ENCODE peak calls at places on chromosomes 6 and 20, in seven cellular contexts. D is fibroblast of lung, R is bronchial epithelial cell, G is osteocyte, U is AG10803, P is HFFc6, S is B cell. Q is an unnamed sample.

GRCh38 chr20:62339647-62340062 is 27.5 kb downstream of the LAMA5 start:
- DNase-seq in U (no peak), G (no peak), D (no peak), P (no peak), R (peak), S (peak), Q (no peak)

GRCh38 chr6:47105469-47106188 is 63.5 kb upstream of the ADGRF1 start:
- DNase-seq in U (no peak), S (no peak), P (no peak), D (no peak), G (no peak), R (no peak), Q (no peak)

GRCh38 chr6:105211831-105212230 is 32.0 kb upstream of the POPDC3 start:
- DNase-seq in D (peak), R (peak), U (peak), S (no peak), P (no peak), G (no peak), Q (peak)

GRCh38 chr6:160967833-160968232 is 23.7 kb upstream of the MAP3K4 start:
- DNase-seq in U (peak), G (no peak), P (no peak), R (no peak), S (no peak), D (no peak), Q (no peak)

GRCh38 chr6:110654096-110654820 is 161.0 kb downstream of the CDK19 start:
- DNase-seq in S (no peak), P (peak), R (peak), D (no peak), G (no peak), U (peak), Q (no peak)

GRCh38 chr6:24858154-24858801 is 59.6 kb upstream of the ARMH2 start:
- DNase-seq in R (peak), D (no peak), P (peak), U (peak), G (no peak), S (peak), Q (peak)

GRCh38 chr6:157317129-157317814 is 6.0 kb downstream of the TMEM242 start:
- DNase-seq in U (peak), D (peak), S (no peak), G (no peak), R (peak), P (peak), Q (peak)

GRCh38 chr20:1022871-1023270 is 20.8 kb upstream of the RSPO4 start:
- DNase-seq in G (no peak), R (no peak), U (no peak), D (no peak), P (no peak), S (no peak), Q (no peak)

GRCh38 chr6:106223300-106223930 is 102.1 kb downstream of the ATG5 start:
- DNase-seq in S (peak), G (no peak), R (peak), D (peak), P (peak), U (peak), Q (peak)

GRCh38 chr20:38805502-38805957 is at the start of gene PPP1R16B:
- DNase-seq in G (no peak), S (peak), P (no peak), U (no peak), R (no peak), D (no peak), Q (no peak)

GRCh38 chr6:166309977-166310376 is 1.8 kb upstream of the PRR18 start:
- DNase-seq in S (no peak), D (no peak), U (no peak), G (no peak), R (no peak), P (no peak), Q (no peak)

GRCh38 chr6:166307981-166308768 is at the start of gene PRR18:
- DNase-seq in S (peak), U (no peak), P (no peak), R (no peak), G (no peak), D (no peak), Q (no peak)

GRCh38 chr6:166310634-166311033 is 2.4 kb upstream of the PRR18 start:
- DNase-seq in S (no peak), D (no peak), U (no peak), G (no peak), P (no peak), R (no peak), Q (no peak)

GRCh38 chr6:166307082-166307980 is 861 bp downstream of the PRR18 start:
- DNase-seq in R (no peak), P (no peak), D (peak), U (no peak), S (peak), G (no peak), Q (no peak)

DNA sequence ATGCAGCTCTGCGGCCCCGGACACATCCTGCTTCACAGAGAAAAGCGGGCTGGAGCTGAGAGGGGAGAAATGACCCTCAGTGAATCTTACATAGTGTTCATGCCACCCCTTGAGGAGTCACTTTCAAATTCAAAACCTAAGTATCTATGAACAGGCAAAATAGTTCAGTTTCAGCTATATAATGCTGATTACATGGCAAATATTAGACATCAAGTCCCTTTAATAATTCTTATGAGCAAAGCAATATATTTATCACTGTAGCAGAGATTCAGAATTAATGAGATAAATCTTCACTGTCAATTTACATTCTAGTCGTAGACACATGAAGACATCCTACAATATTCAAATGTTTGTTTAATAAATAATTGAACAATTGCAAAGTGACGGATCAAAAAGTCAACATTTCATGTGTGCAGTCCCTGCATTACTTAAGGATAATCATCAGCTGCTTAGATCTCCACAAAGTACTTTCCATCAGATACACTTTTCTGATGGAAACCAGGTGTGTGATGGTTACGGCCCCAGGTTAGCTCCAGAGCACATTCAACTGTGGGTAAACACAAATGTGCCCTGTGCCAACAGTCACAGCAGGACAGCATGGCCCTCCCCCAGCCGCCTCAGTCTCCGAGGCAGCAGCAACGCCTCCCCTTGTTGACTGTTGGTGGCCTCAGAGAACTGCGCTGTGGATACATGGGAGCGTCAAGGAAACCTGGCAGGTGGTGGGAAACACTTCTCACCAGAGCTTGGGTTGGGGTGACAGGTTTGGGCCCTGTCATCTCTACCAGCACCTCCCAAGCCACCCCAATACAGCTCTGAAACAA is 787 bp upstream of the PRR18 start:
- DNase-seq in S (no peak), D (no peak), P (no peak), R (no peak), G (no peak), U (no peak), Q (no peak)
- TF ChIP-seq CTCF in S (no peak), D (no peak), P (no peak), R (no peak), G (no peak), U (no peak), Q (no peak)

DNA sequence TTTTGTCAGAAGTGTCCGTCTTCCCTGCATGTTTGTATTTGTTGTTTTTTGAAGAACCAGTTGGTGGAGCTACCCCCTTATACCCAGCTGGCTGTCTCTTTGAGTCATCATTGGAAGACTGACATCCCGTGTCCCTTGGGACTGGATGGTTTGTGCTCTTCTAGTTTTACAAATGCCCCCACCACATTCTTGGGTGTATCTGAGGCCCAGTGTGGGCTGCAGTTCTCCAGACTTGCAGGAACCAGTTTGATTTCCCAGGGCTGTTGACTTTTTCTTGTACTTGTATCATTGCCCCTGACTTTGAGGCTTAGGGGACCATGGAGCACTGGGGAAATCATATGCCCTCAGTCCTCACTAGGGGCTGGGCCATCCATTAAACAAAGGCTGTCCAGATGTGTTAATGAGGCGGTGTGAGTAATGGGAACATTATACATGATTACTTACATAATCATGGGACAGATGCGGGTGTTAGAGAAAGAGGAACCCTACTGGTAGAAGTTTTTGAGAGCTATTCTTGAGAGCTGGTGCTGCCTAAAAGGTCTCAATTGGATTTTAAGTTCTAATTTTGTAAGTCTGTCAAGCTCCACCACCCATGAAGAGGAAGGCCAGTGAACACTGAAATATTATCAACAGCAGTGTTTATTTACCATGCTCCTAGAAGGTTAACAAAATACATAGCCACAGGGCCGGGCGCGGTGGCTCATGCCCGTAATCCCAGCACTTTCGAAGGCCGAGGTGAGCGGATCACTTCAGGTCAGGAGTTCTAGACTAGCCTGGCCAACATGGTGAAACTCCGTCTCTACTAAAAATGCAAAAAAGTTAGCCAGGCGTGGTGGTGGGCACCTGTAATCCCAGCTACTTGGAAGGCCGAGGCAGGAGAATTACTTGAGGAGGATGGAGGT is 8.5 kb downstream of the JARID2 start:
- DNase-seq in S (peak), G (peak), U (no peak), P (no peak), R (peak), D (no peak), Q (no peak)
- TF ChIP-seq CTCF in S (peak), G (peak), U (no peak), P (peak), R (peak), D (no peak), Q (no peak)

GRCh38 chr20:11912664-11913415 is 4.9 kb upstream of the BTBD3 start:
- DNase-seq in S (no peak), P (no peak), R (peak), U (no peak), D (no peak), G (no peak), Q (no peak)
- TF ChIP-seq CTCF in S (no peak), P (no peak), R (no peak), U (no peak), D (no peak), G (no peak), Q (no peak)

DNA sequence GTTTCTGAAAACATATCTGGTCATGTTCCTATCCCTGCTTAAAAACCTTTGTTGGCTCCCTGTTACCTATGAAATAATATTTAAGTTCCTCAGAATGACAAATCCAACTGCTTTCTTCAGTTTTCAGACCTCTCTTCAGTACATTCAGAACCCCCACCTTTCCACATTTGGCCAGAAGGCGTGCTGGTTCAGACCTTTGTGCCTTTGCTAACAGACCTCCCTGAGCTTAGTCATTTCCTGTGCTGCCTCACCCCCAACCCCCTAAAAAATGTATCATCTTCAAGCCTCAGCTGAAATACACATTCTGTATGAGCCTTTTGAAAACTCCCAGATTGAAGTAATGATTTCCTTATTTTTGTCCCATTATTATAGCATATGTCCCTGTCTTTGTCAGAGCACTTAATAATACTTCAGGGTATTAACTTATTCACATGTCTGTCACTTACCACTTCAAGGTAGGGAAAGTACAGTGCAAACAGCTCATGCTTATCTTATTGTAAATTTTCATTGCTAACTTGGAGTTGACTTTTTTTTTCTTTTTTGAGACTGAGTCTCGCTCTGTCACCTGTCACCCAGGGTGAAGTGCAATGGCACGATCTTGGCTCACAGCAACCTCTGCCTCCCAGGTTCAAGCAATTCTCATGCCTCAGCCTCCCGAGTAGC is 19.7 kb downstream of the FAM217A start:
- DNase-seq in R (peak), D (peak), U (peak), P (peak), S (no peak), G (no peak), Q (peak)
- TF ChIP-seq CTCF in R (peak), D (peak), U (peak), P (peak), S (no peak), G (peak), Q (peak)

GRCh38 chr6:136582702-136583471 is 32.7 kb upstream of the MAP7 start:
- DNase-seq in U (peak), D (peak), S (peak), R (peak), P (peak), G (no peak), Q (peak)
- TF ChIP-seq CTCF in U (peak), D (peak), S (peak), R (peak), P (peak), G (peak), Q (peak)

GRCh38 chr6:28383235-28384142 is 16.1 kb downstream of the ZSCAN12 start:
- DNase-seq in P (peak), G (no peak), U (peak), R (peak), S (peak), D (peak), Q (peak)
- TF ChIP-seq CTCF in P (peak), G (peak), U (peak), R (peak), S (peak), D (peak), Q (peak)

GRCh38 chr6:152118678-152119077 is 311.2 kb downstream of the ESR1 start:
- DNase-seq in S (no peak), D (no peak), P (no peak), G (no peak), U (no peak), R (no peak), Q (no peak)
- TF ChIP-seq CTCF in S (no peak), D (no peak), P (peak), G (no peak), U (no peak), R (no peak), Q (no peak)

GRCh38 chr20:59082077-59082740 is 39.6 kb upstream of the PRELID3B start:
- DNase-seq in G (no peak), U (peak), P (peak), S (peak), D (peak), R (peak), Q (peak)
- TF ChIP-seq CTCF in G (peak), U (no peak), P (peak), S (peak), D (peak), R (peak), Q (peak)

DNA sequence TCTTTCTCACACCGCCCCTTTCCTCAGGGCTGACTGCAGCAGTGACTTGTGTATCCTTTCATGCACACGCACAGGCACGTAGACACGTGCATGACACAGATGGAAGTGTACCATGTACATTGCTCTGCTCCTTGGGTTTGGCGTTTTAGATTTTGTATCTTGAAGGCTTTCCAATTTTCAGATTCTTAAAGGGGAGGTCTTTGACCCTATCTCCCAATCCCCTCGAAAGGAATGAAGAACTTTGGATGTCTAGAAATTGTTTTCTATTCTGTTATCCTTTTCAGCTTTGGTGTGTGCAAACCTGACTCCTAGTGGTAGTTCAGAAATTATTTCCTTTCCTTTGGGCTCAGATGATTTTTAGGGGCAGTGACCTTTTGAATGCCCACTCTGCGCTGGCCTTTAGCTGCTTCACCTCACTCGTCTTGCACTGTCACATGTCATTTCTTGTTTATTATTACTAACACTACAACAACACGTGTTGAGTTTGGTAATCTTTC is 63.0 kb downstream of the HIVEP1 start:
- DNase-seq in R (peak), P (no peak), G (no peak), D (no peak), U (no peak), S (peak), Q (peak)
- TF ChIP-seq CTCF in R (peak), P (peak), G (peak), D (peak), U (peak), S (peak), Q (peak)

Q was measured in fibroblast of the aortic adventitia.